ENCODE peak calls at places on chromosomes 5 and 9, in six cellular contexts. J is GM12892, M is GM12891, F is transverse colon, L is vagina, U is HepG2. Z is an unnamed sample.

GRCh38 chr5:171336486-171337206 is 27.6 kb downstream of the TLX3 start:
- DNase-seq in J (no peak), L (no peak), F (peak), M (no peak), U (no peak), Z (no peak)

GRCh38 chr9:72674961-72675360 is 153.6 kb downstream of the TMC1 start:
- DNase-seq in U (no peak), J (no peak), F (no peak), M (no peak), L (no peak), Z (no peak)

GRCh38 chr9:20340161-20340861 is 282.0 kb downstream of the MLLT3 start:
- DNase-seq in F (no peak), J (no peak), M (no peak), L (no peak), U (no peak), Z (no peak)

GRCh38 chr5:72508241-72509170 is 1.3 kb upstream of the ZNF366 start:
- DNase-seq in U (no peak), J (peak), F (no peak), M (peak), L (no peak), Z (no peak)

GRCh38 chr9:130454812-130455325 is 10.1 kb downstream of the ASS1 start:
- DNase-seq in U (no peak), L (no peak), F (no peak), J (no peak), M (no peak), Z (no peak)

GRCh38 chr9:13427587-13427986 is 148.1 kb upstream of the MPDZ start:
- DNase-seq in M (peak), L (no peak), U (peak), J (no peak), F (no peak), Z (peak)

GRCh38 chr5:73272351-73272750 is 99.4 kb downstream of the TMEM174 start:
- DNase-seq in M (no peak), U (no peak), L (no peak), F (no peak), J (no peak), Z (no peak)

GRCh38 chr5:95935553-95936100 is 26.0 kb downstream of the ELL2 start:
- DNase-seq in F (no peak), J (no peak), L (no peak), U (no peak), M (no peak), Z (no peak)

GRCh38 chr5:71932649-71933338 is 174.5 kb upstream of the MAP1B start:
- DNase-seq in F (peak), M (no peak), U (peak), L (no peak), J (no peak), Z (no peak)

GRCh38 chr5:126506079-126506478 is 82.9 kb downstream of the GRAMD2B start:
- DNase-seq in J (no peak), F (no peak), U (no peak), M (no peak), L (no peak), Z (no peak)

GRCh38 chr5:34622046-34622435 is 34.1 kb upstream of the RAI14 start:
- DNase-seq in M (no peak), F (no peak), U (no peak), J (no peak), L (no peak), Z (no peak)

GRCh38 chr5:37086466-37087178 is 162.6 kb downstream of the CPLANE1 start:
- DNase-seq in J (no peak), F (peak), M (no peak), L (no peak), U (peak), Z (peak)

GRCh38 chr5:144433140-144433822 is 262.6 kb downstream of the KCTD16 start:
- DNase-seq in F (no peak), J (no peak), U (no peak), M (no peak), L (no peak), Z (no peak)

GRCh38 chr9:81028504-81028903 is 660.8 kb downstream of the TLE1 start:
- DNase-seq in F (no peak), J (no peak), M (no peak), L (no peak), U (peak), Z (no peak)

GRCh38 chr5:60178101-60178500 is 284.6 kb upstream of the PDE4D start:
- DNase-seq in L (no peak), J (no peak), U (no peak), M (no peak), F (no peak), Z (no peak)

GRCh38 chr5:73821003-73821402 is 195.0 kb downstream of the ARHGEF28 start:
- DNase-seq in U (no peak), F (no peak), J (no peak), M (no peak), L (no peak), Z (no peak)

GRCh38 chr9:13061390-13061789 is 218.1 kb downstream of the MPDZ start:
- DNase-seq in J (no peak), M (no peak), L (no peak), F (no peak), U (no peak), Z (no peak)

GRCh38 chr9:124771867-124772621 is 933 bp upstream of the NR6A1 start:
- DNase-seq in L (no peak), F (peak), U (peak), J (no peak), M (no peak), Z (peak)

GRCh38 chr5:167822241-167822640 is 469.2 kb upstream of the WWC1 start:
- DNase-seq in M (no peak), U (no peak), F (no peak), J (no peak), L (no peak), Z (no peak)

GRCh38 chr5:94524841-94525697 is 93.3 kb downstream of the KIAA0825 start:
- DNase-seq in L (no peak), J (no peak), M (no peak), F (no peak), U (peak), Z (peak)

GRCh38 chr9:14935917-14936316 is 25.7 kb upstream of the FREM1 start:
- DNase-seq in U (no peak), J (no peak), M (no peak), L (no peak), F (no peak), Z (no peak)
- TF ChIP-seq POLR2AphosphoS5 in U (no peak), J (no peak), M (no peak), L (no peak), F (no peak), Z (no peak)

GRCh38 chr5:6599739-6600138 is 33.1 kb downstream of the NSUN2 start:
- DNase-seq in M (no peak), J (no peak), U (no peak), F (no peak), L (peak), Z (no peak)

GRCh38 chr5:6598351-6598900 is 34.4 kb downstream of the NSUN2 start:
- DNase-seq in F (no peak), L (peak), U (no peak), J (no peak), M (no peak), Z (no peak)

GRCh38 chr5:6596388-6596787 is 36.5 kb downstream of the NSUN2 start:
- DNase-seq in F (no peak), J (no peak), M (no peak), U (no peak), L (no peak), Z (no peak)

GRCh38 chr5:6595405-6595804 is 37.4 kb downstream of the NSUN2 start:
- DNase-seq in F (no peak), U (no peak), J (no peak), L (no peak), M (no peak), Z (no peak)

GRCh38 chr5:6597557-6597956 is 35.3 kb downstream of the NSUN2 start:
- DNase-seq in L (no peak), U (no peak), J (no peak), M (no peak), F (no peak), Z (no peak)
- TF ChIP-seq POLR2A in L (no peak), U (no peak), J (no peak), M (no peak), F (no peak), Z (no peak)

GRCh38 chr5:157915638-157916037 is 56.7 kb upstream of the CLINT1 start:
- DNase-seq in L (no peak), U (peak), M (no peak), J (no peak), F (peak), Z (peak)
- TF ChIP-seq POLR2AphosphoS5 in L (peak), U (no peak), M (no peak), J (no peak), F (no peak), Z (peak)

DNA sequence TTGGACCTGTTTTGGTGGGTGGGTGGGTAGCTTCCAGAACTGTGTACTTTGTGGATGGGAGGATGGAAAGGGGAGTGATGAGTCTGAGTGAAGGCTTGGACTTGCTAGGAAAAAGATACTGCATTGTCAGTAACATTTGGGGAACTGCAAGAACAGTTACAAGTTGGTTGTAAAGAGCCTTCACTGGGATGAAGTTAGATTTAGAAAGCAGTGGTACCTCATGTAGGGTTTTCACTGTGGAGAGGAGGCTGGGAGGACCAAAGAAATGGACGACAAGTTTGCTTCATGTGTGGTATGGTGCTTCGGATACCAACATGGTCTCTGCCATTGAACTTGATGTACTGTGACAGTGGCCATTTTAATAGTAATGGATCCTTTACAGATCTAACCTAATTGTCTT is 50.3 kb downstream of the RAD23B start:
- DNase-seq in J (no peak), F (no peak), L (no peak), M (no peak), U (no peak), Z (no peak)
- TF ChIP-seq POLR2A in J (peak), F (no peak), L (no peak), M (no peak), U (no peak), Z (no peak)

GRCh38 chr5:107074991-107075390 is 595.7 kb downstream of the EFNA5 start:
- DNase-seq in F (no peak), J (no peak), L (no peak), M (no peak), U (no peak), Z (no peak)

GRCh38 chr5:107072967-107073366 is 597.8 kb downstream of the EFNA5 start:
- DNase-seq in M (no peak), L (no peak), F (no peak), J (no peak), U (no peak), Z (no peak)

GRCh38 chr5:107067391-107067790 is 603.3 kb downstream of the EFNA5 start:
- DNase-seq in L (no peak), J (no peak), M (no peak), F (no peak), U (no peak), Z (no peak)

GRCh38 chr5:107068782-107069181 is 602.0 kb downstream of the EFNA5 start:
- DNase-seq in L (no peak), J (no peak), M (no peak), F (no peak), U (no peak), Z (no peak)

DNA sequence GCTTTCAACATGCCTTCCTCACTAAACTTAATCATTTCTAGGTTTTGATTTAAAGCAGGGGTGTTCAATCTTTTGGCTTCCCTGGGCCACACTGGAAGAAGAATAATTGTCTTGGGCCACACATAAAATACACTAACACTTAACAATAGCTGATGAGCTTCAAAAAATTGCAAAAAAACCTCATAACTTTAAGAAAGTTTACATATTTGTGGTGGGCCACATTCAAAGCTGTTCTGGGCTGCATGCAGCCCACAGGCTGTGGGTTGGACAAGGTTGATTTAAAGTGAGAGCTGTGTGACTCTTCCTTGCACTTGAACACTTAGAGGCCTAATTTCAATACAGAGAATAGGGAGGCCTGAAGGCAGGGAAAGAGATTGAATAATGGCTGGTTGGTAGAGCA is 598.3 kb downstream of the EFNA5 start:
- DNase-seq in M (no peak), J (no peak), F (no peak), L (no peak), U (no peak), Z (no peak)
- TF ChIP-seq POLR2AphosphoS5 in M (no peak), J (no peak), F (no peak), L (no peak), U (no peak), Z (no peak)

GRCh38 chr9:4742246-4742645 is 1.2 kb upstream of the AK3 start:
- DNase-seq in U (no peak), L (no peak), J (no peak), M (no peak), F (no peak), Z (no peak)

GRCh38 chr9:4740373-4740622 is 704 bp downstream of the AK3 start:
- DNase-seq in M (no peak), L (no peak), J (no peak), F (no peak), U (no peak), Z (no peak)

GRCh38 chr9:4739587-4740372 is 1.2 kb downstream of the AK3 start:
- DNase-seq in J (no peak), M (no peak), U (no peak), L (no peak), F (peak), Z (no peak)

GRCh38 chr9:4740623-4741364 is at the start of gene AK3:
- DNase-seq in J (peak), F (peak), M (peak), L (no peak), U (peak), Z (peak)

DNA sequence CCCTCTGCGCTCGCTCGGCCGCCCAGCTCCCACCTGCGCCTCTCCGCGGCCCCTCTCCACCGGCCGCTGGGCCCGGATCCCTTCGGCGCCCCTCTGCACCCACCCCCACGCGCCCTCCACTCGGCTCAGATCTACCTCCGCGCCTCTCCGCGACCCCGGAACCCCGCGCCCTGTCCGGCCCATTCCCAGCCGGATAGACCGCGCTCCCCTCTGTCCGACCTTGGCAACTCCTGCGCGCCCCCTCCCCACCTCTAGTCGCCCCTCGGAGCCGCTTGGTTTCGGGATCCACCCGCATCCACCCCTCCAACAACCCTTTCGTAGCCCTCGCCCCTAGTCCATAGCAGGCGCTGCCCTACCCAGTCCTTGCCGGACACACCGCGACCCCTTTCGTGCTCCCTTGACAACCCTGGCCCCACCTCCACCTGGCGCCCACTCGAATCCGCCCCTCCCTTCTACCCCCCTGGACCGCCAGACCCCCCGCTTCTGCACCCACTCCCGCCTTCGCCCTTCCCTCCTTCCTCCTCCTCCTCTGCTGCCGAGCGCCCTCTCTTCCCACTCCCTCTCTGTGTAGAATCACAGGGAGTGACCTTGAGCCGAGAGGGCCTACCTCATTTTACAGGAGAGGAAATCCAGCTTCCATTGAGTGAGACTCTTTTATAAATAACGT is 496 bp upstream of the AK3 start:
- DNase-seq in L (no peak), U (peak), M (no peak), F (peak), J (peak), Z (peak)
- TF ChIP-seq POLR2A in L (no peak), U (no peak), M (no peak), F (peak), J (no peak), Z (no peak)

GRCh38 chr5:149420509-149421371 is 41.6 kb upstream of the IL17B start:
- DNase-seq in F (no peak), U (no peak), M (no peak), L (no peak), J (no peak), Z (no peak)
- TF ChIP-seq POLR2AphosphoS5 in F (peak), U (no peak), M (no peak), L (no peak), J (no peak), Z (no peak)

Z was measured in prostate gland.